ENCODE peak calls at places on chromosome 9, in five cellular contexts. T is lower leg skin, W is GM12892, L is transverse colon, Q is A549. D is an unnamed sample.

GRCh38 chr9:85897853-85898252 is 43.1 kb upstream of the NAA35 start:
- DNase-seq in T (no peak), W (no peak), L (no peak), Q (no peak), D (no peak)

GRCh38 chr9:92738661-92739081 is 26.0 kb downstream of the BICD2 start:
- DNase-seq in T (no peak), W (no peak), L (no peak), Q (no peak), D (no peak)

GRCh38 chr9:121772600-121773285 is 121.3 kb downstream of the DAB2IP start:
- DNase-seq in T (no peak), W (no peak), L (no peak), Q (no peak), D (peak)

GRCh38 chr9:65430221-65430620 is 145.2 kb upstream of the FOXD4L5 start:
- DNase-seq in T (no peak), W (no peak), L (no peak), Q (no peak), D (no peak)

GRCh38 chr9:98101868-98102273 is 17.2 kb downstream of the TRIM14 start:
- DNase-seq in T (no peak), W (peak), L (peak), Q (no peak), D (no peak)

GRCh38 chr9:90915693-90916092 is 114.1 kb downstream of the SYK start:
- DNase-seq in T (no peak), W (no peak), L (peak), Q (peak), D (no peak)

GRCh38 chr9:136345281-136346156 is 18.0 kb downstream of the DNLZ start:
- DNase-seq in T (no peak), W (no peak), L (peak), Q (peak), D (peak)

GRCh38 chr9:87865626-87866025 is 17.1 kb upstream of the SPATA31E1 start:
- DNase-seq in T (no peak), W (no peak), L (no peak), Q (peak), D (no peak)

GRCh38 chr9:122051401-122052346 is 41.4 kb downstream of the TTLL11 start:
- DNase-seq in T (no peak), W (no peak), L (no peak), Q (no peak), D (no peak)

DNA sequence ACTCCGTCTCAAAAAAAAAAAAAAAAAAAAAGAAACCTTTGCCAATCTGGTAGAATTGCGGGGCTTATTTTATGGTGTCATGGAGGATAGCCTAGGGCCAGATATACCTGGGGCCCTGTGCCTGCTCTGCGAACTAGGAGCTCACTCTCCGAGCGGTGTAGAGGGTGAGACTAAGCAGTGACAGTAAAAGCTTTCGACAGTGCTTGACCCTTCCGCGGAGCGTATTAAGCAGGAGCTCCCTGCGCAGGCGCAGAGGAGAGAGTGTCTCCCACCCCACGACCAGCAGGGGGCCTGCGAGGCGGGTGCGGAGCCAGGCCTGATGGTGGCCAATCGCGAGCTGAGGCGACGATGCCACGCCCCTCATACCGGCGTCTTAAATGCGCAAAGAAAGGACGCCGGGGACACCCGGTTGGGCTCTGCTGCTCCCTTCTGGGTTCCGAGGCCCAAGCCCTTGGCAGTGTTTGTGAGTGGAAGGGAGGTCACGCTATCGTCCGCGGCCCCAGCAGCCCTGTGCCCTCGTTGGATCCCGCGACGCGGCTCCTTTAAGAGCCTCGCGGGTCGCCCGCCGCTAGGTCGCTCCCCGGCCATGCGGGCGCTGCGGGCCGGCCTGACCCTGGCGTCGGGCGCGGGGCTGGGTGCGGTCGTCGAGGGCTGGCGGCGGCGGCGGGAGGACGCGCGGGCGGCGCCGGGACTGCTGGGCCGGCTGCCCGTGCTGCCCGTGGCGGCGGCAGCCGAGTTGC is at the start of gene ENDOG:
- DNase-seq in T (peak), W (peak), L (peak), Q (peak), D (peak)
- TF ChIP-seq POLR2A in T (no peak), W (peak), L (peak), Q (peak), D (peak)

DNA sequence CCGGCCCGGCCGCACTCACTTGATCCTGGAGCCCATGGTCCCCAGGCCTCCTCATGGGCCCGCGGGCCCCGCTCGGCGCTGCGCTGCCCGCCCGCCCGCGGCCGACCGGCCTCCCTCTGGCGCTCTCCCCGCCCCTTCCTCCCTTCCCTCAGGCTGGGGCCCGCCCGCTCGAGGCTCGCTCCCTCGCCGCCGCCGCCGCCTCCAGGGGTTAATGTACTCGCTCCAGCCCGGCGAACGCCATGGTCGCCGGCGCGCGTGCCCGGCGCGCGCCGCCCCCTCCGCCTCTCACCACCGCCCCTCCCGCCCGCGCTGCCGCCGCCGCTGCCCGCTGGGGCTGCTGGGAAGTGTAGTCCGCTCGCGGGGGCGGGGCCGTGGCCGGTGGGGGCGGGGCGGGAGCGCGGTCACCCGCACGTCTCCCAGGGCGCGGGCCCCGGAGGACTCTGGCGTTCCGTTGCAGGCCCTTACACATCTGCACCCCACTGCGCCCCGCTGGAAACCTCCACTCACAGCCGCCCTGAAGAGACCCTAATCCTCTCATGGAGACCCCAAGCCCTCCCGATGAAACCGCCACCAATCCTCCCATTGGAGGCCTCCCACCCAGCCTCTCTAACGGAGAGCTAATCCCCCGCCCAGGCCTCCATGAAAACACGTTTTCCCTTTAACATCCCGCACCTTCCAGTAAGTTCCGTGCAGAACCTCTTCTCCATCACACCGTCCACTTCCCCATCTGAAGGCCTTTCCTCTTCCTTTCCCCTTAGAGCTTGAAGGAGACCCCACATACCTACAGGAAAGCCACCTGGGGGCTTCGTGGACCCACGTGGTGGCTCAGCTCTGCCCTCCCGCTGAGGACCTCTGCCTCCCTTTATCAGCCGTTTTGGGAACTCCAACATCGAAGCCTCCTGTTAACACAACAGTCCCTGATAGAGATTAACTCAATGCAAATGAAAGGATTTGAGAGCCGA is at the start of gene DENND1A:
- DNase-seq in T (peak), W (peak), L (peak), Q (peak), D (peak)
- TF ChIP-seq POLR2A in T (no peak), W (peak), L (no peak), Q (peak), D (peak)

GRCh38 chr9:35571113-35571512 is 33.9 kb upstream of the TESK1 start:
- DNase-seq in T (no peak), W (no peak), L (no peak), Q (no peak), D (no peak)
- TF ChIP-seq POLR2A in T (no peak), W (no peak), L (no peak), Q (no peak), D (no peak)

GRCh38 chr9:131487621-131488031 is 15.1 kb upstream of the POMT1 start:
- DNase-seq in T (no peak), W (no peak), L (no peak), Q (no peak), D (no peak)
- TF ChIP-seq POLR2A in T (no peak), W (no peak), L (no peak), Q (no peak), D (no peak)

GRCh38 chr9:35835216-35835604 is 6.2 kb downstream of the TMEM8B start:
- DNase-seq in T (no peak), W (no peak), L (peak), Q (no peak), D (no peak)

GRCh38 chr9:35836595-35836994 is 7.6 kb downstream of the TMEM8B start:
- DNase-seq in T (no peak), W (no peak), L (no peak), Q (no peak), D (no peak)

GRCh38 chr9:35835766-35836165 is 6.7 kb downstream of the TMEM8B start:
- DNase-seq in T (no peak), W (no peak), L (no peak), Q (no peak), D (no peak)

GRCh38 chr9:35832814-35833213 is 3.8 kb downstream of the TMEM8B start:
- DNase-seq in T (no peak), W (no peak), L (no peak), Q (no peak), D (no peak)

DNA sequence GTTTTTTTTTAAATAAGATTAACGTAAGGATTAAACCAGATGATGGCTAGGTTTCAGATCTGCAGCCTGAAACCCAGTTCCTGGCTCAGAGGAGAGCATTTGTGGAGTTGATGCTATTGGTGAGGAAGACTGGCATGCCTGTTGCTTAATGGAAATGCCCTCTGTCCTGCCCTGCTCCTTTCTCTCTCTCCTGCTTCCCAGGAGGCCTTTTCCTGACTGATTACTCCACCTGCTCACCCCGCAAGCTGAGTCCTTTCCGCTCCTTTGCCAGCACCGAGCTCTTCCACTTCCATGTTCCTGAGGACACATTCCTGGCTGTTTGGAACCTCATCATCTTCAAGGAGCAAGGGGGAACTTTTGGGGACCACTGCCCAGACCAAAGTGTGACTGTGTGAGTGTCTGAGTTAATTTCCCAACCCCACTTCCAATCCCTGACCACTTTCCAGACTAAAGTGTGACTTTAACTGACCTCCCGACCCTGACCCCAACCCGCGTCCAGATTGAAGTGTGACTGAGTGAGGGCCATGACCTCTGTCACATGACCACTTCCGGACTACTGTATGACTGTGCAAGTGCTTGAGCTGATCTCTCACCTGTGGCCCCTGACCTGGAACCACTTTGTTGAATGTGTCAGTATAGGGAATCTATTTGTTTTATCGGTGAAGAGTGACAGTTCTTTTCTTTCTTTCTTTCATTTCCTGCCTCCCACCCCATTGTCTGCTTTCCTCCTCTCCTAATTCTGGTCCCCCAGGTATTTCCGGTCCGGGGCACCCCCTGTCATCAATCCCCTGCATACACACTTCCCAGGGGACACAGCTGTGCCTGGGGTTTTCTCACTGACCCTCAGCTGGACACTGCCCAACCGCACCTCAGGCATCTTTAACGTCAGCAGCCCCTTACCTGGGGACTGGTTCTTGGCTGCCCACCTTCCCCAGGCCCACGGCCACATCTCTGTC is 5.5 kb downstream of the TMEM8B start:
- DNase-seq in T (no peak), W (no peak), L (no peak), Q (no peak), D (no peak)
- TF ChIP-seq POLR2A in T (no peak), W (no peak), L (no peak), Q (no peak), D (no peak)

DNA sequence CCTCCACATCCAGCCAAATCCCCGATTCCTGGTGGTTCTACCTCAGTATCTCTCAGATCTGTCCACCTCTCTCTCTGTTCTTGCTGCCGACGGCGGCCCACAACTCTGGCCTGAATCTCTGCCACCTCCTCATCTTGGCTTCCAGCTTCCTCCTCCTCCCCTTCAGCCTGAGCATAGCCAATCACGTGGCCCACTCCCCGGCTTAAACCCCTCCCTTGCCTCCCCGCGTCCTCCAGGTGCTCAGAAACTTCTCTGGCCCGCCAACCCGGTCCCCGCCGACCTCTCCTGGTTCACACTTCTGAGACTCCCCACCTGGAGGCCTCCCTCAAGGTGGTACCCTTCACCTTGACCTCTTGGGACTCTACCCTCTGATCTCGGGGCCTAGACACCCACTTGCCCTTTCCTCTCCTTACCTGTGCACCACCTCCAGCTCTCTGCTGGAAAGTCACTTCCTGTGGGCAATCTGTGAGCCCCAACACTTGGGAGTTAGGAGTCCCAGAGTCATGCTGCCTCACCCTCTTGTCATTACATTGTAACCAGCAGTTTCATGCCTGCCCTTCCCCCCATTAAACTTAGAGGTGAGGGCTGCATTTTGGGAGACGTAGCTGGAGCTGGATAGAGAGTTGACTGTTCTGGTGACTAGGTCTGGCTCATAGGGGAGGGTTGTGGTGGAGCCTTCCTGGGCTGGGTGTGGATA is 4.5 kb upstream of the SET start:
- DNase-seq in T (peak), W (peak), L (peak), Q (peak), D (peak)
- TF ChIP-seq POLR2A in T (no peak), W (peak), L (peak), Q (peak), D (no peak)

DNA sequence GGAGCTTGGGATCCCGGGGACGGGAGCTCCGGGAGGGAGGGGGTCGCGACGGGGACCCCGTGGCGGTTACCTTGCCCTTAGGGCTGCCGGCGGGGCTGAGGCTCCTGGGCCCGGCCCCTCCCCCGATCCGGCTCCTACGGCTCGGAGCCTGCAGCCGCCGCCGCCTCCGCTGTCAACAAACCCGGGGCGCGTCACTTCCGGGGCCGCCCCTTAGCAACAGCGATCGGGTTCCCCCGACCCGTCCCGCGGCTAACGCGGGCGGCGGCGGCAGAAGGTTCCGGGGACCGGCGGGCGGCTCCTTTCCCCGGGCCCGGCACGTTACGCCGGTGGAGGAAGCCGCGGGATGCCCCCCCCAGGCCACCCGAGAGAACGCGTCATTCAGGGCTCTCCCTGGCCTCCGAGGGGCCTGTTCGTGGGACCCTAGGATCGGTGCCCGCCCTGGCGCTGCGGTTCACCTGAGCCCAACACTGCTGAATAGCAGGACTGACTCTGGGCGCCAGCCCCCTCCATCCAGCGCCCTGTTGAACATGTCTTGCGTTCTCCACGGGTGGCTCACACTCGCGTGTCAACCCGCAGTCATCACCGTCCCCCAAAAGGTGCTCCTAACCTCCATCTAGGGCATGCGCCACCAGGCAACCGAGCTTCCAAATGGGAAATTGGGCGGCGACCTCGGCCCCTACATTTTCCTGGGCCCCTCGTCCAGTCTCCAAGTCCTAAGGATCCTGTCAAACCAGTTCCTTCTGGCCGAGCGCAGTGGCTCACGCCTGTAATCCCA is at the start of gene ZER1:
- DNase-seq in T (peak), W (peak), L (peak), Q (peak), D (peak)
- TF ChIP-seq POLR2A in T (no peak), W (peak), L (peak), Q (peak), D (peak)

GRCh38 chr9:128115187-128116103 is 12.1 kb downstream of the PTGES2 start:
- DNase-seq in T (no peak), W (peak), L (peak), Q (no peak), D (peak)
- TF ChIP-seq POLR2A in T (no peak), W (no peak), L (peak), Q (no peak), D (no peak)